ENCODE peak calls at places on chromosomes 12 and 14, in four cellular contexts. One of them, this sample, is unnamed. For H3K36me3 and H3K4me1, the result is how much of the 10 kb centered on the place peaks cover.

GRCh38 chr14:69827560-69827959 is 30.5 kb upstream of the SLC10A1 start:
- DNase-seq in aorta: no peak
- DNase-seq in transverse colon: no peak
- DNase-seq in heart left ventricle: no peak
- DNase-seq in this sample: no peak

GRCh38 chr12:20450591-20450990 is 82.3 kb downstream of the PDE3A start:
- DNase-seq in aorta: no peak
- DNase-seq in transverse colon: no peak
- DNase-seq in heart left ventricle: no peak
- DNase-seq in this sample: no peak

GRCh38 chr12:18383203-18383602 is 121.9 kb downstream of the PIK3C2G start:
- DNase-seq in aorta: no peak
- DNase-seq in transverse colon: no peak
- DNase-seq in heart left ventricle: no peak
- DNase-seq in this sample: peak

GRCh38 chr12:76152161-76152807 is 67.8 kb upstream of the NAP1L1 start:
- DNase-seq in aorta: no peak
- DNase-seq in transverse colon: peak
- DNase-seq in heart left ventricle: no peak
- DNase-seq in this sample: peak

GRCh38 chr12:12891646-12892355 is 439 bp downstream of the GPRC5A start:
- DNase-seq in aorta: no peak
- DNase-seq in transverse colon: no peak
- DNase-seq in heart left ventricle: no peak
- DNase-seq in this sample: no peak

GRCh38 chr12:96398422-96399080 is 1.7 kb downstream of the CDK17 start:
- DNase-seq in aorta: no peak
- DNase-seq in transverse colon: no peak
- DNase-seq in heart left ventricle: no peak
- DNase-seq in this sample: no peak

GRCh38 chr12:121576851-121577391 is 3.9 kb downstream of the KDM2B start:
- DNase-seq in aorta: peak
- DNase-seq in transverse colon: no peak
- DNase-seq in heart left ventricle: no peak
- DNase-seq in this sample: no peak

GRCh38 chr12:26233620-26234019 is 38.2 kb downstream of the SSPN start:
- DNase-seq in aorta: no peak
- DNase-seq in transverse colon: no peak
- DNase-seq in heart left ventricle: no peak
- DNase-seq in this sample: no peak

GRCh38 chr12:120470150-120470817 is 736 bp upstream of the SRSF9 start:
- DNase-seq in aorta: peak
- DNase-seq in transverse colon: no peak
- DNase-seq in heart left ventricle: no peak
- DNase-seq in this sample: no peak

GRCh38 chr14:89251066-89251465 is 166.0 kb downstream of the FOXN3 start:
- DNase-seq in aorta: no peak
- DNase-seq in transverse colon: no peak
- DNase-seq in heart left ventricle: no peak
- DNase-seq in this sample: no peak

GRCh38 chr14:64958743-64959142 is 13.4 kb downstream of the RAB15 start:
- DNase-seq in aorta: no peak
- DNase-seq in transverse colon: no peak
- DNase-seq in heart left ventricle: no peak
- DNase-seq in this sample: no peak

GRCh38 chr12:76555226-76555767 is 4.3 kb downstream of the OSBPL8 start:
- DNase-seq in aorta: no peak
- DNase-seq in transverse colon: no peak
- DNase-seq in heart left ventricle: no peak
- DNase-seq in this sample: no peak

GRCh38 chr14:106417224-106418049 is 891.1 kb downstream of the TMEM121 start:
- DNase-seq in aorta: peak
- DNase-seq in transverse colon: peak
- DNase-seq in heart left ventricle: peak
- DNase-seq in this sample: peak

GRCh38 chr12:128804762-128805161 is 19.0 kb downstream of the SLC15A4 start:
- DNase-seq in aorta: no peak
- DNase-seq in transverse colon: no peak
- DNase-seq in heart left ventricle: no peak
- DNase-seq in this sample: no peak

GRCh38 chr14:37824936-37825698 is 229.7 kb downstream of the TTC6 start:
- DNase-seq in aorta: no peak
- DNase-seq in transverse colon: no peak
- DNase-seq in heart left ventricle: no peak
- DNase-seq in this sample: no peak

GRCh38 chr12:120979220-120979861 is 998 bp downstream of the HNF1A start:
- DNase-seq in aorta: no peak
- DNase-seq in transverse colon: no peak
- DNase-seq in heart left ventricle: no peak
- DNase-seq in this sample: no peak

GRCh38 chr14:68977741-68978549 is 1.2 kb downstream of the ACTN1 start:
- DNase-seq in aorta: peak
- DNase-seq in transverse colon: peak
- DNase-seq in heart left ventricle: peak
- DNase-seq in this sample: peak

GRCh38 chr12:117408161-117408791 is 46.9 kb upstream of the NOS1 start:
- DNase-seq in aorta: peak
- DNase-seq in transverse colon: peak
- DNase-seq in heart left ventricle: no peak
- DNase-seq in this sample: peak

GRCh38 chr12:53591301-53592206 is 34.6 kb downstream of the ATF7 start:
- DNase-seq in aorta: no peak
- DNase-seq in transverse colon: no peak
- DNase-seq in heart left ventricle: no peak
- DNase-seq in this sample: peak

GRCh38 chr14:61229475-61229888 is 51.7 kb downstream of the TMEM30B start:
- DNase-seq in aorta: no peak
- DNase-seq in transverse colon: no peak
- DNase-seq in heart left ventricle: no peak
- DNase-seq in this sample: no peak

GRCh38 chr12:76032043-76032981 is 736 bp upstream of the PHLDA1 start:
- DNase-seq in aorta: peak
- DNase-seq in transverse colon: peak
- DNase-seq in heart left ventricle: no peak
- DNase-seq in this sample: peak

GRCh38 chr12:116601933-116602809 is 43.0 kb downstream of the MAP1LC3B2 start:
- DNase-seq in aorta: no peak
- DNase-seq in transverse colon: no peak
- DNase-seq in heart left ventricle: no peak
- DNase-seq in this sample: no peak

GRCh38 chr12:89461649-89462612 is 62.7 kb downstream of the GALNT4 start:
- DNase-seq in aorta: no peak
- DNase-seq in transverse colon: no peak
- DNase-seq in heart left ventricle: no peak
- DNase-seq in this sample: no peak

GRCh38 chr12:119642986-119643385 is 24.9 kb upstream of the PRKAB1 start:
- DNase-seq in aorta: no peak
- DNase-seq in transverse colon: no peak
- DNase-seq in heart left ventricle: no peak
- DNase-seq in this sample: no peak

GRCh38 chr12:95511962-95512361 is 38.0 kb downstream of the METAP2 start:
- DNase-seq in aorta: no peak
- DNase-seq in transverse colon: no peak
- DNase-seq in heart left ventricle: no peak
- DNase-seq in this sample: no peak

GRCh38 chr12:96493101-96493500 is 3.7 kb downstream of the CFAP54 start:
- DNase-seq in aorta: no peak
- DNase-seq in transverse colon: no peak
- DNase-seq in heart left ventricle: no peak
- DNase-seq in this sample: no peak

GRCh38 chr12:22729898-22730443 is 105.0 kb downstream of the ETNK1 start:
- DNase-seq in aorta: no peak
- DNase-seq in transverse colon: no peak
- DNase-seq in heart left ventricle: no peak
- DNase-seq in this sample: no peak

GRCh38 chr12:124481772-124482566 is 85.4 kb downstream of the NCOR2 start:
- DNase-seq in aorta: peak
- DNase-seq in transverse colon: peak
- DNase-seq in heart left ventricle: peak
- DNase-seq in this sample: no peak

GRCh38 chr12:8589679-8590078 is 23.0 kb downstream of the AICDA start:
- DNase-seq in aorta: no peak
- DNase-seq in transverse colon: no peak
- DNase-seq in heart left ventricle: no peak
- DNase-seq in this sample: no peak

GRCh38 chr12:75489613-75490210 is 9.2 kb downstream of the GLIPR1 start:
- DNase-seq in aorta: no peak
- DNase-seq in transverse colon: no peak
- DNase-seq in heart left ventricle: no peak
- DNase-seq in this sample: no peak

GRCh38 chr12:19972325-19973288 is 395.7 kb upstream of the PDE3A start:
- DNase-seq in aorta: no peak
- DNase-seq in transverse colon: no peak
- DNase-seq in heart left ventricle: no peak
- DNase-seq in this sample: no peak

GRCh38 chr12:89707623-89707991 is 1.0 kb downstream of the ATP2B1 start:
- DNase-seq in aorta: peak
- DNase-seq in transverse colon: peak
- DNase-seq in heart left ventricle: no peak
- DNase-seq in this sample: peak

GRCh38 chr14:68693926-68694325 is 98.9 kb downstream of the ZFP36L1 start:
- DNase-seq in aorta: peak
- DNase-seq in transverse colon: no peak
- DNase-seq in heart left ventricle: no peak
- DNase-seq in this sample: no peak

GRCh38 chr14:73293782-73294781 is 56.8 kb downstream of the PAPLN start:
- DNase-seq in aorta: no peak
- DNase-seq in transverse colon: no peak
- DNase-seq in heart left ventricle: no peak
- DNase-seq in this sample: no peak
- H3K36me3 ChIP-seq in aorta: under half
- H3K36me3 ChIP-seq in transverse colon: under half
- H3K36me3 ChIP-seq in heart left ventricle: half or more
- H3K36me3 ChIP-seq in this sample: under half

DNA sequence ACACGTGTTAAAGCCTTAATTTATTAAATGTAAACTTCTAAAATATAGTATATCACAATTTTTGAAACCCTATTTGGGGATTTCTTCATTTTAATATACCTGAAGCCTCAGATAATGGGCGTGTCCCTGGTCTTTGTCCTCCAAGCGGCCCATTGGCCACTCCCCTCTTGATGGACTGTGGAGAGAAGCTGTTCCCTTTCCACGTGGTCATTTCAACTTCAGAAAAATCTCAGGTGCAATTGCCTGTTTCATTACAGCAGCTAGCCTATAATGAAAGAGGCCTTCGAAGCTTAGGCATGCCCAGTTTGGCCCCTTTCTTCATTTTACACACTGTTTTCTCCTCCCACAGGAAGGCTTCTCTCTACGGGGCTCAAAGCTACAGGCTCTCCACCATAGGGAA is 131.4 kb upstream of the ARHGAP5 start:
- DNase-seq in aorta: no peak
- DNase-seq in transverse colon: peak
- DNase-seq in heart left ventricle: no peak
- DNase-seq in this sample: no peak
- H3K4me1 ChIP-seq in aorta: under half
- H3K4me1 ChIP-seq in transverse colon: under half
- H3K4me1 ChIP-seq in heart left ventricle: under half
- H3K4me1 ChIP-seq in this sample: under half

DNA sequence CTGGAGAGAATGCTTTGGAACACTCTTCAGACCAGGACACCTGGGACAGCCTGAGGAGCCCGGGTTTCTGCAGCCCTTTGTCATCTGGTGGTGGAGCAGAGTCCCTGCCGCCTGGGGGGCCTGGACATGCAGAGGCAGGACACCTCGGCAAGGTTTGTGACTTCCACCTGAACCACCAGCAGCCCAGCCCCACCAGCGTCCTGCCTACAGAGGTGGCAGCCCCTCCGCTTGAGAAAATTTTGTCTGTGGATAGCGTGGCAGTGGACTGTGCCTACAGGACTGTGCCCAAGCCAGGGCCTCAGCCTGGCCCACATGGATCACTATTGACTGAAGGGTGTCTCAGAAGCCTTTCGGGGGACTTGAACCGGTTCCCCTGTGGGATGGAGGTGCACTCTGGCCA is 21.1 kb downstream of the CINP start:
- DNase-seq in aorta: no peak
- DNase-seq in transverse colon: no peak
- DNase-seq in heart left ventricle: no peak
- DNase-seq in this sample: no peak
- H3K36me3 ChIP-seq in aorta: under half
- H3K36me3 ChIP-seq in transverse colon: under half
- H3K36me3 ChIP-seq in heart left ventricle: half or more
- H3K36me3 ChIP-seq in this sample: under half

GRCh38 chr12:122944588-122944987 is 21.7 kb downstream of the ABCB9 start:
- DNase-seq in aorta: no peak
- DNase-seq in transverse colon: peak
- DNase-seq in heart left ventricle: no peak
- DNase-seq in this sample: peak
- H3K4me1 ChIP-seq in aorta: under half
- H3K4me1 ChIP-seq in transverse colon: under half
- H3K4me1 ChIP-seq in heart left ventricle: under half
- H3K4me1 ChIP-seq in this sample: under half

DNA sequence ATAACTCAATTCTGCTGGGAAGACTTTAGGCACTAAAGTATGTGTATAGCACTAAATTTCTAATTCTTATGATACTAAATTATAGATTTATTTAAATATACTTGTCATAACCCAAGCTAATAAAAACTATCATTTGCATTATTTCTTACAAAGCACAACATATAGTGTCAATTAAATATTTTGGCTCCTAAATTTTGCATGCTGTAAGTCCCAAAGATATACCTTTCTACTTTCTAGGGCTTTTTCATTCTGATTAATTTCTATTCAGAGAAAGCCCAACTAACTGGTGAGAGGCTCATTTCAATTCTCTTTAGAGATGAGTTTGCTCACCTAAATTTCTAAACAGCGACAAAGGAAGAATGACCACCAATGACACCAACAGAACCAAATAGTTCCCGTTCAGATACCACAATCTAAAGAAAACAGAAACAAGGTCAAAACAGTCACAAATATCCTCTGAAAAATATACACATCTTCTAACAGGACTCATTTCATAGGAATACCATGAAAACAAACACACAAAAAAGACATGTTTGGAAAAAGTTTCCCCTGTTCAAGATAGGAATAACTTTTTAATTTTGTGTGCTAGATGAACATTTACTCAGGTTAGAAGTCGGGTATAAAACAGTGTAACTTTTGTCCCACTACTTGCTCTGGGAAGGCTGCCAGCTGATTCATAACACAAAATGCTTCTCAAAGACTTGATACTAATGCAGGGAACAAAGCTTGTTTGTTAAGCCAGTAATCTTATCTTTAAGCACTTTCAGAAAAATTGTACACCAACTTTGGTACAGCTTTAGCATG is 7.6 kb downstream of the SLC38A2 start:
- DNase-seq in aorta: peak
- DNase-seq in transverse colon: peak
- DNase-seq in heart left ventricle: no peak
- DNase-seq in this sample: peak
- H3K36me3 ChIP-seq in aorta: under half
- H3K36me3 ChIP-seq in transverse colon: under half
- H3K36me3 ChIP-seq in heart left ventricle: half or more
- H3K36me3 ChIP-seq in this sample: under half

This sample was measured in adrenal gland.